ENCODE peak calls at places on chromosomes 16 and 17, in seven cellular contexts. One of them, this sample, is unnamed.

GRCh38 chr17:64941761-64942160 is 22.5 kb upstream of the LRRC37A3 start:
- DNase-seq in neural progenitor cell: no peak
- DNase-seq in fibroblast of mammary gland: no peak
- DNase-seq in GM23338: no peak
- DNase-seq in A549: no peak
- DNase-seq in lung: no peak
- DNase-seq in BJ: no peak
- DNase-seq in this sample: no peak

GRCh38 chr16:27441276-27441675 is 39.3 kb downstream of the IL21R start:
- DNase-seq in BJ: no peak
- DNase-seq in fibroblast of mammary gland: no peak
- DNase-seq in A549: no peak
- DNase-seq in GM23338: no peak
- DNase-seq in lung: no peak
- DNase-seq in neural progenitor cell: no peak
- DNase-seq in this sample: no peak

GRCh38 chr16:20153444-20153843 is 79.8 kb upstream of the GPR139 start:
- DNase-seq in GM23338: no peak
- DNase-seq in fibroblast of mammary gland: no peak
- DNase-seq in BJ: no peak
- DNase-seq in A549: no peak
- DNase-seq in lung: no peak
- DNase-seq in neural progenitor cell: no peak
- DNase-seq in this sample: no peak

GRCh38 chr16:1839554-1839953 is 12.5 kb downstream of the FAHD1 start:
- DNase-seq in neural progenitor cell: no peak
- DNase-seq in fibroblast of mammary gland: peak; percentile 63
- DNase-seq in A549: no peak
- DNase-seq in BJ: peak; percentile 77
- DNase-seq in GM23338: peak; percentile 41
- DNase-seq in lung: no peak
- DNase-seq in this sample: no peak

GRCh38 chr17:66406701-66407644 is 104.6 kb downstream of the PRKCA start:
- DNase-seq in A549: no peak
- DNase-seq in fibroblast of mammary gland: no peak
- DNase-seq in GM23338: no peak
- DNase-seq in neural progenitor cell: no peak
- DNase-seq in BJ: no peak
- DNase-seq in lung: no peak
- DNase-seq in this sample: no peak

GRCh38 chr16:17803625-17804410 is 333.1 kb upstream of the XYLT1 start:
- DNase-seq in fibroblast of mammary gland: peak; percentile 97
- DNase-seq in lung: no peak
- DNase-seq in A549: peak; percentile 34
- DNase-seq in BJ: peak; percentile 77
- DNase-seq in neural progenitor cell: no peak
- DNase-seq in GM23338: no peak
- DNase-seq in this sample: no peak

GRCh38 chr17:41777157-41777578 is 9.3 kb downstream of the JUP start:
- DNase-seq in A549: peak; percentile 87
- DNase-seq in neural progenitor cell: peak; percentile 60
- DNase-seq in GM23338: peak; percentile 54
- DNase-seq in lung: no peak
- DNase-seq in BJ: no peak
- DNase-seq in fibroblast of mammary gland: peak; percentile 47
- DNase-seq in this sample: peak; percentile 58

GRCh38 chr16:20674684-20675487 is 22.6 kb downstream of the ACSM1 start:
- DNase-seq in A549: no peak
- DNase-seq in fibroblast of mammary gland: no peak
- DNase-seq in GM23338: peak; percentile 37
- DNase-seq in lung: no peak
- DNase-seq in BJ: no peak
- DNase-seq in neural progenitor cell: peak; percentile 18
- DNase-seq in this sample: no peak

GRCh38 chr17:78179372-78179771 is 7.5 kb downstream of the TK1 start:
- DNase-seq in fibroblast of mammary gland: peak; percentile 39
- DNase-seq in BJ: no peak
- DNase-seq in A549: no peak
- DNase-seq in GM23338: no peak
- DNase-seq in neural progenitor cell: no peak
- DNase-seq in lung: peak; percentile 68
- DNase-seq in this sample: no peak

GRCh38 chr17:81068411-81068810 is 33.5 kb downstream of the BAIAP2 start:
- DNase-seq in lung: no peak
- DNase-seq in neural progenitor cell: no peak
- DNase-seq in A549: no peak
- DNase-seq in GM23338: no peak
- DNase-seq in BJ: no peak
- DNase-seq in fibroblast of mammary gland: no peak
- DNase-seq in this sample: no peak

GRCh38 chr16:66614161-66614802 is 9.8 kb downstream of the CMTM3 start:
- DNase-seq in BJ: no peak
- DNase-seq in fibroblast of mammary gland: no peak
- DNase-seq in neural progenitor cell: no peak
- DNase-seq in lung: no peak
- DNase-seq in GM23338: no peak
- DNase-seq in A549: no peak
- DNase-seq in this sample: no peak

GRCh38 chr17:48611681-48612455 is 1.1 kb upstream of the HOXB7 start:
- DNase-seq in GM23338: peak; percentile 72
- DNase-seq in A549: peak; percentile 71
- DNase-seq in neural progenitor cell: peak; percentile 51
- DNase-seq in lung: no peak
- DNase-seq in fibroblast of mammary gland: no peak
- DNase-seq in BJ: no peak
- DNase-seq in this sample: no peak

GRCh38 chr17:49003557-49004511 is 6.6 kb downstream of the IGF2BP1 start:
- DNase-seq in GM23338: peak; percentile 75
- DNase-seq in lung: no peak
- DNase-seq in BJ: no peak
- DNase-seq in neural progenitor cell: peak; percentile 79
- DNase-seq in fibroblast of mammary gland: no peak
- DNase-seq in A549: no peak
- DNase-seq in this sample: no peak

GRCh38 chr16:54931757-54932660 is 1.3 kb downstream of the IRX5 start:
- DNase-seq in GM23338: peak; percentile 41
- DNase-seq in lung: no peak
- DNase-seq in neural progenitor cell: peak; percentile 47
- DNase-seq in fibroblast of mammary gland: no peak
- DNase-seq in A549: no peak
- DNase-seq in BJ: no peak
- DNase-seq in this sample: no peak

GRCh38 chr16:54928421-54929089 is 2.1 kb upstream of the IRX5 start:
- DNase-seq in GM23338: peak; percentile 15
- DNase-seq in lung: peak; percentile 75
- DNase-seq in fibroblast of mammary gland: peak; percentile 41
- DNase-seq in BJ: no peak
- DNase-seq in neural progenitor cell: peak; percentile 55
- DNase-seq in A549: peak; percentile 69
- DNase-seq in this sample: no peak

GRCh38 chr16:54931041-54931756 is 534 bp downstream of the IRX5 start:
- DNase-seq in GM23338: peak; percentile 60
- DNase-seq in A549: peak; percentile 58
- DNase-seq in neural progenitor cell: peak; percentile 79
- DNase-seq in lung: no peak
- DNase-seq in fibroblast of mammary gland: peak; percentile 39
- DNase-seq in BJ: no peak
- DNase-seq in this sample: no peak

GRCh38 chr16:54929090-54930033 is 1.3 kb upstream of the IRX5 start:
- DNase-seq in neural progenitor cell: peak; percentile 100
- DNase-seq in fibroblast of mammary gland: peak; percentile 99
- DNase-seq in GM23338: peak; percentile 99
- DNase-seq in lung: peak; percentile 99
- DNase-seq in A549: peak; percentile 98
- DNase-seq in BJ: peak; percentile 90
- DNase-seq in this sample: peak; percentile 73

GRCh38 chr16:54930034-54930938 is at the start of gene IRX5:
- DNase-seq in lung: peak; percentile 93
- DNase-seq in BJ: peak; percentile 82
- DNase-seq in fibroblast of mammary gland: peak; percentile 94
- DNase-seq in A549: peak; percentile 96
- DNase-seq in neural progenitor cell: peak; percentile 96
- DNase-seq in GM23338: peak; percentile 91
- DNase-seq in this sample: peak; percentile 52
- H3K4me3 ChIP-seq in lung: peak within 1 kb of the TSS; percentile 76
- H3K4me3 ChIP-seq in BJ: peak within 1 kb of the TSS; percentile 65
- H3K4me3 ChIP-seq in fibroblast of mammary gland: peak within 1 kb of the TSS; percentile 79
- H3K4me3 ChIP-seq in A549: peak within 1 kb of the TSS; percentile 79
- H3K4me3 ChIP-seq in neural progenitor cell: peak within 1 kb of the TSS; percentile 79
- H3K4me3 ChIP-seq in GM23338: peak within 1 kb of the TSS; percentile 79
- H3K4me3 ChIP-seq in this sample: peak within 1 kb of the TSS; percentile 78

DNA sequence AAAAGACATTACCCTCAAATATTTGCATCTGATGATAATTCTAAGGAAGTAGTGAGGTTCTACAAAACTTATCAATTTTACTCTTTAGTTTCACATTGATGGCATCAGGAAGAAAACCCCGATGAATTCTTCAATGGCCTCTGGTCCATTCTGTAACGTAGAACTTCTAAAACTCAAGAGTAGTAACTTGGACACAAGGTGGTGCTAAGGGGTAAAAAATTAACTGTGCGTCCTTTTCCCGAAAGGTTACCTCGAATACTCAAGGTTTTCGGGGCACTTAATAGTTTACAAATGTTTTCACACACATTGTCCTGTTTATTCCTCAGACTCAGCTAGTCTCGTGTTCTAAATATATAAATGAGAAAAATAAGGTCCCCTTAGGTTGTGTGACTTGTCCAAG is 517.3 kb upstream of the ZFHX3 start:
- DNase-seq in BJ: no peak
- DNase-seq in A549: peak; percentile 19
- DNase-seq in lung: no peak
- DNase-seq in fibroblast of mammary gland: no peak
- DNase-seq in GM23338: peak; percentile 77
- DNase-seq in neural progenitor cell: peak; percentile 55
- DNase-seq in this sample: no peak
- TF ChIP-seq CTCF in BJ: no peak
- TF ChIP-seq CTCF in A549: peak; percentile 45
- TF ChIP-seq CTCF in lung: no peak
- TF ChIP-seq CTCF in fibroblast of mammary gland: no peak
- TF ChIP-seq CTCF in GM23338: peak; percentile 65
- TF ChIP-seq CTCF in neural progenitor cell: peak; percentile 58
- TF ChIP-seq CTCF in this sample: no peak

DNA sequence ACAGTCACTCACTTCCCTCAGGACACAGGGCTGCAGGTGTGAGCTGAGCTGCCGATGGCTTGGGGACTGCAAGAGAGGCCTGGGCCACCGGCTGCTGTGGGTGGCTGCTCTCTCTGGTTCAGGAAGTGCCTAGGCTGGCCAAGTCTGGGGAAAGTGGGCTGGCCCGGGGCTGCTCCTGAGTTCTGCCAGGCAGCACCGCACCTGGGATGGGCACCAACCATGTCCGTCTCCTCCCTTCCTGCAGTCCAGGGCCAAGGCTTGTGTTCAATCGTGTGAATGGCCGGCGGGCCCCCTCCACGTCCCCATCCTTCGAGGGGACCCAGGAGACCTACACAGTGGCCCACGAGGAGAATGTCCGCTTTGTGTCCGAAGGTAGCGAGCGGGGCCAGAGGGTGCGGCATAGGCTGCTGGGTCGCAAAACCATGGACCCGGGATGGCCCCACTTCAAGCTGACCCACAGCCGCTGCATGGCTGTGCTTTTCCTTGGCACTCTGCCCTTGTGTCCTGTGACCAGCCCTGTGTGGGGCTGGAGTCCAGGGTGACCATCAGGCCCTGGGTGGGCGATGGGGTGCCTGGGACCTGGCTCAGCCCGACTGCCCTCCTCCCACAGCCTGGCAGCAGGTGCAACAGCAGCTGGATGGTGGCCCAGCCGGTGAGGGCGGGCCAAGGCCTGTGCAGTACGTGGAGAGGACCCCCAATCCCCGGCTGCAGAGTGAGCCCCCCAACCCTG is 1.8 kb upstream of the WDR90 start:
- DNase-seq in BJ: no peak
- DNase-seq in GM23338: no peak
- DNase-seq in fibroblast of mammary gland: no peak
- DNase-seq in neural progenitor cell: no peak
- DNase-seq in lung: no peak
- DNase-seq in A549: no peak
- DNase-seq in this sample: no peak
- H3K4me3 ChIP-seq in BJ: no peak overlapping the region
- H3K4me3 ChIP-seq in GM23338: no peak overlapping the region
- H3K4me3 ChIP-seq in fibroblast of mammary gland: no peak overlapping the region
- H3K4me3 ChIP-seq in neural progenitor cell: no peak overlapping the region
- H3K4me3 ChIP-seq in lung: no peak overlapping the region
- H3K4me3 ChIP-seq in A549: no peak overlapping the region
- H3K4me3 ChIP-seq in this sample: peak overlapping the region; percentile 70

GRCh38 chr17:17774009-17774881 is 62.5 kb downstream of the SREBF1 start:
- DNase-seq in lung: no peak
- DNase-seq in GM23338: peak; percentile 55
- DNase-seq in A549: peak; percentile 74
- DNase-seq in BJ: no peak
- DNase-seq in neural progenitor cell: no peak
- DNase-seq in fibroblast of mammary gland: peak; percentile 70
- DNase-seq in this sample: peak; percentile 31
- TF ChIP-seq CTCF in lung: no peak
- TF ChIP-seq CTCF in GM23338: peak; percentile 58
- TF ChIP-seq CTCF in A549: peak; percentile 45
- TF ChIP-seq CTCF in BJ: peak; percentile 26
- TF ChIP-seq CTCF in neural progenitor cell: peak; percentile 21
- TF ChIP-seq CTCF in fibroblast of mammary gland: peak; percentile 45
- TF ChIP-seq CTCF in this sample: peak; percentile 60

DNA sequence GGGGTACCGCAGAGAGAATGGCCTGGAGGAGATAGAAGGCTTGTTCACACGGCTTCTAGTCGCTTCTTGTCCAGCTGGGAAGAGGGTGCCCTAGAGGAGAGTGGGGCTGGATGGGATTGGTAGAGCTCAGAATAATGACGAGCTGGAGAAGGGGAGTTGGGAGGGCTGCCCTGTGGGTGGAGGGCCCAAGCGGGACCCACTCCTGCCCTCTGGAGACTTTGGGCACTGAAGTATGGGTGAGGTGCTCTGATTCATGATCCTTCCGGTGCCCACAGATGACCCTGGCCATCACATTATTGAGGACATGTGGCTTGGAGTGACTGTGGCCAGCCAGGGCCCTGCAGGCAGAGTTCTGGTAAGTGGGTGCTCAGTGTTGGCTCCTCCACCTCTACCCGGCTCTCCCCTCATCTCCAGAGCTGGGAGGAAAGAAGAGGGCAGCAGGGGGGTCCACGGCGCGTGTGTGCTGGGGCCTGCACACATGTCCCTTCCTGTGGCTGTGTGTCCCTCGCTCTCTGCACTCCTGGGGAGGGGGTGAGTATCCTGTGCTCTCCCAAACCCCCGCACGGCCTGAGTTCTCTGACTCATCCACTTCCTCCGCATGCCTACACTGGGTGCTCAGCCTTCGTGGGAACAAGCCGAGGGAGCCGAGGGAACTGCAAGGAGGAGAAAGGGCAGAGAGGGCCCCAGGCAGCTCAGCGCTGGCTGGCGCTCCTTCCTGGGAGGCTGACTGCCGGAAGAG is 8.5 kb downstream of the ITGA3 start:
- DNase-seq in A549: peak; percentile 94
- DNase-seq in BJ: peak; percentile 86
- DNase-seq in neural progenitor cell: no peak
- DNase-seq in lung: peak; percentile 72
- DNase-seq in GM23338: peak; percentile 50
- DNase-seq in fibroblast of mammary gland: peak; percentile 96
- DNase-seq in this sample: no peak
- H3K4me3 ChIP-seq in A549: peak overlapping the region; percentile 10
- H3K4me3 ChIP-seq in BJ: no peak overlapping the region
- H3K4me3 ChIP-seq in neural progenitor cell: no peak overlapping the region
- H3K4me3 ChIP-seq in lung: no peak overlapping the region
- H3K4me3 ChIP-seq in GM23338: no peak overlapping the region
- H3K4me3 ChIP-seq in fibroblast of mammary gland: no peak overlapping the region
- H3K4me3 ChIP-seq in this sample: peak overlapping the region; percentile 10

This sample was measured in epithelial cell of proximal tubule.